ENCODE peak calls at places on chromosome 6, in six cellular contexts. G, Q, A, E, M and C are unnamed samples.

GRCh38 chr6:151389640-151390275 is 1.6 kb downstream of the ZBTB2 start:
- DNase-seq in Q (no peak), E (no peak), M (peak), G (peak), A (peak), C (peak)

GRCh38 chr6:163836916-163837660 is 422.6 kb downstream of the QKI start:
- DNase-seq in G (no peak), E (no peak), A (no peak), M (peak), Q (no peak), C (no peak)

GRCh38 chr6:163232649-163233048 is 181.9 kb upstream of the QKI start:
- DNase-seq in A (no peak), E (no peak), G (no peak), Q (no peak), M (no peak), C (no peak)

GRCh38 chr6:1312444-1313363 is 806 bp downstream of the FOXQ1 start:
- DNase-seq in E (no peak), A (peak), G (no peak), Q (no peak), M (no peak), C (peak)

GRCh38 chr6:14635933-14636599 is 518.5 kb downstream of the CD83 start:
- DNase-seq in G (no peak), M (no peak), Q (no peak), E (no peak), A (no peak), C (no peak)

GRCh38 chr6:129730477-129731165 is 20.6 kb upstream of the ARHGAP18 start:
- DNase-seq in A (no peak), M (peak), Q (no peak), G (no peak), E (no peak), C (peak)

GRCh38 chr6:57013501-57013900 is 33.0 kb upstream of the KIAA1586 start:
- DNase-seq in G (peak), Q (no peak), A (no peak), M (no peak), E (no peak), C (peak)

GRCh38 chr6:90729057-90729456 is 142.2 kb upstream of the MAP3K7 start:
- DNase-seq in M (no peak), E (no peak), Q (no peak), G (no peak), A (no peak), C (no peak)

GRCh38 chr6:163672710-163673109 is 258.2 kb downstream of the QKI start:
- DNase-seq in G (no peak), E (no peak), Q (no peak), A (no peak), M (no peak), C (no peak)

GRCh38 chr6:108117427-108118358 is 43.2 kb upstream of the OSTM1 start:
- DNase-seq in Q (no peak), G (no peak), E (peak), M (no peak), A (peak), C (peak)

GRCh38 chr6:7580927-7581618 is 8.9 kb upstream of the SNRNP48 start:
- DNase-seq in A (no peak), M (no peak), E (no peak), Q (no peak), G (no peak), C (no peak)

GRCh38 chr6:10595731-10596664 is 74.8 kb downstream of the GCNT2 start:
- DNase-seq in E (no peak), G (peak), Q (no peak), M (no peak), A (no peak), C (peak)

GRCh38 chr6:157755032-157755751 is 67.9 kb upstream of the SNX9 start:
- DNase-seq in G (no peak), E (no peak), Q (no peak), A (no peak), M (no peak), C (no peak)

GRCh38 chr6:99334526-99335127 is 14.8 kb downstream of the FAXC start:
- DNase-seq in G (peak), M (peak), E (no peak), Q (no peak), A (no peak), C (peak)

GRCh38 chr6:88814909-88815308 is 148.5 kb downstream of the RNGTT start:
- DNase-seq in A (no peak), Q (no peak), G (no peak), E (no peak), M (no peak), C (no peak)

GRCh38 chr6:18179770-18180393 is 24.7 kb downstream of the KDM1B start:
- DNase-seq in G (no peak), Q (no peak), E (no peak), A (no peak), M (no peak), C (no peak)

GRCh38 chr6:97059473-97059872 is 134.9 kb downstream of the KLHL32 start:
- DNase-seq in E (no peak), M (peak), A (no peak), G (peak), Q (no peak), C (peak)

GRCh38 chr6:45637611-45638257 is 260.0 kb upstream of the SUPT3H start:
- DNase-seq in G (peak), E (no peak), A (no peak), Q (no peak), M (no peak), C (peak)

GRCh38 chr6:145815875-145816274 is 1.3 kb upstream of the FBXO30 start:
- DNase-seq in A (no peak), Q (no peak), G (no peak), M (no peak), E (no peak), C (peak)

GRCh38 chr6:55758156-55758942 is 117.0 kb downstream of the BMP5 start:
- DNase-seq in G (peak), A (no peak), Q (no peak), M (no peak), E (no peak), C (peak)

GRCh38 chr6:167350322-167350721 is 25.4 kb downstream of the TTLL2 start:
- DNase-seq in M (peak), G (no peak), A (no peak), Q (no peak), E (peak), C (no peak)

GRCh38 chr6:83873869-83874268 is 14.4 kb downstream of the CYB5R4 start:
- DNase-seq in G (no peak), M (no peak), A (no peak), Q (no peak), E (no peak), C (no peak)

GRCh38 chr6:31479933-31480535 is 17.9 kb upstream of the MICB start:
- DNase-seq in G (no peak), E (no peak), A (no peak), Q (no peak), M (peak), C (no peak)